ENCODE peak calls at places on chromosomes 12 and 14, in seven cellular contexts. M is sigmoid colon, W is ovary, R is HEK293T, D is COR-L47, O is T-helper 9 cell, Q is progenitor cell of endocrine pancreas. H is an unnamed sample.

GRCh38 chr12:106019130-106019529 is 119.6 kb downstream of the NUAK1 start:
- DNase-seq in M (no peak), W (no peak), R (no peak), D (no peak), O (no peak), Q (no peak), H (no peak)

GRCh38 chr12:16914853-16915252 is 308.9 kb upstream of the LMO3 start:
- DNase-seq in M (no peak), W (no peak), R (no peak), D (no peak), O (no peak), Q (no peak), H (no peak)

GRCh38 chr12:93154096-93154728 is 223.5 kb upstream of the NUDT4 start:
- DNase-seq in M (no peak), W (no peak), R (no peak), D (no peak), O (no peak), Q (no peak), H (no peak)

GRCh38 chr12:18332173-18332572 is 70.9 kb downstream of the PIK3C2G start:
- DNase-seq in M (no peak), W (no peak), R (no peak), D (no peak), O (no peak), Q (no peak), H (no peak)

GRCh38 chr12:124538194-124539082 is 29.0 kb downstream of the NCOR2 start:
- DNase-seq in M (no peak), W (peak), R (no peak), D (no peak), O (no peak), Q (no peak), H (no peak)

GRCh38 chr14:78595797-78596196 is 425.6 kb downstream of the NRXN3 start:
- DNase-seq in M (no peak), W (no peak), R (no peak), D (peak), O (no peak), Q (no peak), H (no peak)

GRCh38 chr14:106417224-106418049 is 891.1 kb downstream of the TMEM121 start:
- DNase-seq in M (no peak), W (peak), R (peak), D (peak), O (peak), Q (no peak), H (no peak)

GRCh38 chr14:20855652-20856291 is 35.4 kb upstream of the RNASE3 start:
- DNase-seq in M (no peak), W (no peak), R (peak), D (no peak), O (peak), Q (peak), H (peak)

GRCh38 chr14:31937730-31938346 is 139.3 kb upstream of the ARHGAP5 start:
- DNase-seq in M (peak), W (no peak), R (no peak), D (no peak), O (peak), Q (no peak), H (peak)

GRCh38 chr14:59360923-59361794 is 104.0 kb downstream of the GPR135 start:
- DNase-seq in M (peak), W (no peak), R (no peak), D (peak), O (no peak), Q (no peak), H (no peak)

GRCh38 chr14:90140298-90140955 is 78.6 kb downstream of the KCNK13 start:
- DNase-seq in M (no peak), W (no peak), R (peak), D (no peak), O (no peak), Q (no peak), H (no peak)

GRCh38 chr12:67802723-67803122 is 154.2 kb downstream of the DYRK2 start:
- DNase-seq in M (no peak), W (no peak), R (no peak), D (no peak), O (no peak), Q (no peak), H (no peak)

GRCh38 chr12:2963760-2964292 is 4.6 kb downstream of the TEAD4 start:
- DNase-seq in M (no peak), W (no peak), R (no peak), D (no peak), O (no peak), Q (no peak), H (no peak)

GRCh38 chr14:81384900-81385299 is 15.2 kb downstream of the STON2 start:
- DNase-seq in M (no peak), W (no peak), R (no peak), D (peak), O (no peak), Q (no peak), H (no peak)

GRCh38 chr14:81449114-81449513 is 49.0 kb upstream of the STON2 start:
- DNase-seq in M (peak), W (peak), R (no peak), D (no peak), O (no peak), Q (no peak), H (no peak)

GRCh38 chr12:69951108-69951507 is 126.1 kb downstream of the MYRFL start:
- DNase-seq in M (no peak), W (no peak), R (no peak), D (no peak), O (no peak), Q (no peak), H (no peak)

GRCh38 chr12:122830517-122831214 is 4.6 kb upstream of the HIP1R start:
- DNase-seq in M (peak), W (no peak), R (no peak), D (no peak), O (no peak), Q (no peak), H (peak)

H was measured in AG08396.